ENCODE peak calls at places on chromosome 19, in six cellular contexts. E, X, U, B, O and R are unnamed samples.
A peak's percentile ranks its signal among the peaks of the same experiment; 100 is the strongest.

GRCh38 chr19:39307233-39307821 is 11.1 kb downstream of the IFNL1 start:
- DNase-seq in B (peak; percentile 50), X (no peak), E (no peak), U (no peak), O (peak; percentile 89), R (no peak)

GRCh38 chr19:54451331-54451871 is 2.4 kb downstream of the LENG8 start:
- DNase-seq in B (no peak), O (no peak), E (no peak), U (peak; percentile 32), X (no peak), R (peak; percentile 17)

GRCh38 chr19:18886972-18887371 is 9.0 kb downstream of the CERS1 start:
- DNase-seq in B (no peak), O (no peak), X (no peak), U (no peak), E (no peak), R (no peak)

GRCh38 chr19:5397804-5398692 is 57.2 kb upstream of the ZNRF4 start:
- DNase-seq in U (no peak), E (peak; percentile 46), B (no peak), X (peak; percentile 3), O (peak; percentile 43), R (no peak)

GRCh38 chr19:35253316-35254286 is 4.8 kb downstream of the LSR start:
- DNase-seq in X (no peak), O (no peak), U (no peak), E (no peak), B (peak; percentile 47), R (no peak)

GRCh38 chr19:13014921-13015280 is 19.6 kb downstream of the NFIX start:
- DNase-seq in B (no peak), O (no peak), E (no peak), U (no peak), X (no peak), R (no peak)

GRCh38 chr19:40467007-40467565 is 285 bp downstream of the SPTBN4 start:
- DNase-seq in X (peak; percentile 12), B (no peak), O (peak; percentile 44), E (no peak), U (no peak), R (no peak)

GRCh38 chr19:3138268-3138667 is 2.4 kb downstream of the GNA15 start:
- DNase-seq in B (no peak), X (no peak), O (no peak), U (no peak), E (no peak), R (no peak)

GRCh38 chr19:2049741-2050348 is 1.2 kb downstream of the MKNK2 start:
- DNase-seq in O (peak; percentile 90), X (peak; percentile 65), B (peak; percentile 86), U (peak; percentile 74), E (peak; percentile 69), R (peak; percentile 93)

GRCh38 chr19:12840091-12841079 is 2.1 kb downstream of the MAST1 start:
- DNase-seq in B (peak; percentile 71), U (peak; percentile 47), E (peak; percentile 83), O (peak; percentile 79), X (peak; percentile 71), R (peak; percentile 73)

GRCh38 chr19:49857834-49858590 is 7.1 kb downstream of the PTOV1 start:
- DNase-seq in O (no peak), E (no peak), U (no peak), X (no peak), B (no peak), R (peak; percentile 54)

GRCh38 chr19:47275866-47276461 is 1.3 kb downstream of the INAFM1 start:
- DNase-seq in X (no peak), B (no peak), U (peak; percentile 73), E (peak; percentile 42), O (no peak), R (peak; percentile 77)